ENCODE peak calls at places on chromosome 7, in seven cellular contexts. One of them, this sample, is unnamed.

GRCh38 chr7:106178593-106179134 is 66.6 kb upstream of the SYPL1 start:
- DNase-seq in midbrain: no peak
- DNase-seq in stimulated activated CD4-positive, alpha-beta T cell treated with anti-CD3 and anti-CD28 coated beads, Interleukin-15, amount 100 ng/mL, for 24 hours: no peak
- DNase-seq in RPMI7951: peak
- DNase-seq in cardiac fibroblast: peak
- DNase-seq in fibroblast of the aortic adventitia: peak
- DNase-seq in fibroblast of lung: peak
- DNase-seq in this sample: peak

GRCh38 chr7:27182861-27183681 is 2.0 kb downstream of the HOXA11 start:
- DNase-seq in stimulated activated CD4-positive, alpha-beta T cell treated with anti-CD3 and anti-CD28 coated beads, Interleukin-15, amount 100 ng/mL, for 24 hours: peak
- DNase-seq in RPMI7951: no peak
- DNase-seq in fibroblast of the aortic adventitia: no peak
- DNase-seq in midbrain: no peak
- DNase-seq in cardiac fibroblast: no peak
- DNase-seq in fibroblast of lung: no peak
- DNase-seq in this sample: no peak

GRCh38 chr7:71976670-71977069 is 435.5 kb downstream of the CALN1 start:
- DNase-seq in cardiac fibroblast: no peak
- DNase-seq in fibroblast of lung: no peak
- DNase-seq in RPMI7951: no peak
- DNase-seq in fibroblast of the aortic adventitia: no peak
- DNase-seq in stimulated activated CD4-positive, alpha-beta T cell treated with anti-CD3 and anti-CD28 coated beads, Interleukin-15, amount 100 ng/mL, for 24 hours: peak
- DNase-seq in midbrain: no peak
- DNase-seq in this sample: no peak

GRCh38 chr7:8082762-8083161 is 114.2 kb downstream of the GLCCI1 start:
- DNase-seq in midbrain: no peak
- DNase-seq in stimulated activated CD4-positive, alpha-beta T cell treated with anti-CD3 and anti-CD28 coated beads, Interleukin-15, amount 100 ng/mL, for 24 hours: no peak
- DNase-seq in cardiac fibroblast: no peak
- DNase-seq in RPMI7951: no peak
- DNase-seq in fibroblast of the aortic adventitia: no peak
- DNase-seq in fibroblast of lung: no peak
- DNase-seq in this sample: no peak

GRCh38 chr7:131293018-131293417 is 34.7 kb upstream of the MKLN1 start:
- DNase-seq in fibroblast of lung: peak
- DNase-seq in fibroblast of the aortic adventitia: peak
- DNase-seq in cardiac fibroblast: peak
- DNase-seq in midbrain: no peak
- DNase-seq in RPMI7951: peak
- DNase-seq in stimulated activated CD4-positive, alpha-beta T cell treated with anti-CD3 and anti-CD28 coated beads, Interleukin-15, amount 100 ng/mL, for 24 hours: no peak
- DNase-seq in this sample: peak

GRCh38 chr7:78434281-78434680 is 635.7 kb downstream of the PHTF2 start:
- DNase-seq in fibroblast of the aortic adventitia: no peak
- DNase-seq in cardiac fibroblast: no peak
- DNase-seq in RPMI7951: no peak
- DNase-seq in fibroblast of lung: no peak
- DNase-seq in midbrain: no peak
- DNase-seq in stimulated activated CD4-positive, alpha-beta T cell treated with anti-CD3 and anti-CD28 coated beads, Interleukin-15, amount 100 ng/mL, for 24 hours: no peak
- DNase-seq in this sample: no peak

GRCh38 chr7:92402920-92403759 is 44.1 kb upstream of the GATAD1 start:
- DNase-seq in RPMI7951: no peak
- DNase-seq in cardiac fibroblast: peak
- DNase-seq in stimulated activated CD4-positive, alpha-beta T cell treated with anti-CD3 and anti-CD28 coated beads, Interleukin-15, amount 100 ng/mL, for 24 hours: no peak
- DNase-seq in midbrain: no peak
- DNase-seq in fibroblast of the aortic adventitia: peak
- DNase-seq in fibroblast of lung: peak
- DNase-seq in this sample: peak

GRCh38 chr7:4733936-4734528 is 41.4 kb upstream of the AP5Z1 start:
- DNase-seq in midbrain: no peak
- DNase-seq in fibroblast of the aortic adventitia: no peak
- DNase-seq in fibroblast of lung: peak
- DNase-seq in cardiac fibroblast: no peak
- DNase-seq in RPMI7951: no peak
- DNase-seq in stimulated activated CD4-positive, alpha-beta T cell treated with anti-CD3 and anti-CD28 coated beads, Interleukin-15, amount 100 ng/mL, for 24 hours: no peak
- DNase-seq in this sample: no peak

GRCh38 chr7:110803602-110804143 is 287.3 kb upstream of the LRRN3 start:
- DNase-seq in midbrain: no peak
- DNase-seq in stimulated activated CD4-positive, alpha-beta T cell treated with anti-CD3 and anti-CD28 coated beads, Interleukin-15, amount 100 ng/mL, for 24 hours: no peak
- DNase-seq in fibroblast of the aortic adventitia: no peak
- DNase-seq in fibroblast of lung: no peak
- DNase-seq in cardiac fibroblast: no peak
- DNase-seq in RPMI7951: no peak
- DNase-seq in this sample: no peak

GRCh38 chr7:120760050-120760449 is 97.9 kb downstream of the TSPAN12 start:
- DNase-seq in stimulated activated CD4-positive, alpha-beta T cell treated with anti-CD3 and anti-CD28 coated beads, Interleukin-15, amount 100 ng/mL, for 24 hours: no peak
- DNase-seq in RPMI7951: no peak
- DNase-seq in fibroblast of lung: no peak
- DNase-seq in midbrain: no peak
- DNase-seq in fibroblast of the aortic adventitia: no peak
- DNase-seq in cardiac fibroblast: no peak
- DNase-seq in this sample: no peak

GRCh38 chr7:12220321-12221046 is 9.4 kb downstream of the TMEM106B start:
- DNase-seq in fibroblast of lung: peak
- DNase-seq in stimulated activated CD4-positive, alpha-beta T cell treated with anti-CD3 and anti-CD28 coated beads, Interleukin-15, amount 100 ng/mL, for 24 hours: no peak
- DNase-seq in fibroblast of the aortic adventitia: peak
- DNase-seq in RPMI7951: no peak
- DNase-seq in midbrain: no peak
- DNase-seq in cardiac fibroblast: peak
- DNase-seq in this sample: no peak

GRCh38 chr7:82442492-82443043 is 1.0 kb downstream of the CACNA2D1 start:
- DNase-seq in RPMI7951: no peak
- DNase-seq in stimulated activated CD4-positive, alpha-beta T cell treated with anti-CD3 and anti-CD28 coated beads, Interleukin-15, amount 100 ng/mL, for 24 hours: peak
- DNase-seq in midbrain: no peak
- DNase-seq in cardiac fibroblast: peak
- DNase-seq in fibroblast of the aortic adventitia: peak
- DNase-seq in fibroblast of lung: peak
- DNase-seq in this sample: peak

GRCh38 chr7:3301831-3302618 is 973 bp downstream of the SDK1 start:
- DNase-seq in cardiac fibroblast: peak
- DNase-seq in fibroblast of the aortic adventitia: peak
- DNase-seq in RPMI7951: peak
- DNase-seq in midbrain: peak
- DNase-seq in fibroblast of lung: peak
- DNase-seq in stimulated activated CD4-positive, alpha-beta T cell treated with anti-CD3 and anti-CD28 coated beads, Interleukin-15, amount 100 ng/mL, for 24 hours: peak
- DNase-seq in this sample: peak

GRCh38 chr7:75849573-75849972 is 29.3 kb upstream of the RHBDD2 start:
- DNase-seq in RPMI7951: no peak
- DNase-seq in cardiac fibroblast: no peak
- DNase-seq in fibroblast of lung: no peak
- DNase-seq in midbrain: no peak
- DNase-seq in stimulated activated CD4-positive, alpha-beta T cell treated with anti-CD3 and anti-CD28 coated beads, Interleukin-15, amount 100 ng/mL, for 24 hours: no peak
- DNase-seq in fibroblast of the aortic adventitia: no peak
- DNase-seq in this sample: no peak

GRCh38 chr7:11297764-11298163 is 324.1 kb downstream of the PHF14 start:
- DNase-seq in fibroblast of lung: peak
- DNase-seq in RPMI7951: no peak
- DNase-seq in midbrain: no peak
- DNase-seq in stimulated activated CD4-positive, alpha-beta T cell treated with anti-CD3 and anti-CD28 coated beads, Interleukin-15, amount 100 ng/mL, for 24 hours: no peak
- DNase-seq in fibroblast of the aortic adventitia: peak
- DNase-seq in cardiac fibroblast: no peak
- DNase-seq in this sample: no peak

GRCh38 chr7:115145512-115145911 is 223.6 kb downstream of the MDFIC start:
- DNase-seq in fibroblast of lung: peak
- DNase-seq in fibroblast of the aortic adventitia: peak
- DNase-seq in stimulated activated CD4-positive, alpha-beta T cell treated with anti-CD3 and anti-CD28 coated beads, Interleukin-15, amount 100 ng/mL, for 24 hours: no peak
- DNase-seq in RPMI7951: no peak
- DNase-seq in cardiac fibroblast: peak
- DNase-seq in midbrain: no peak
- DNase-seq in this sample: peak

GRCh38 chr7:75945297-75946168 is 30.6 kb downstream of the POR start:
- DNase-seq in midbrain: no peak
- DNase-seq in fibroblast of the aortic adventitia: peak
- DNase-seq in fibroblast of lung: peak
- DNase-seq in cardiac fibroblast: peak
- DNase-seq in stimulated activated CD4-positive, alpha-beta T cell treated with anti-CD3 and anti-CD28 coated beads, Interleukin-15, amount 100 ng/mL, for 24 hours: no peak
- DNase-seq in RPMI7951: peak
- DNase-seq in this sample: peak

GRCh38 chr7:75905785-75906604 is 9.0 kb upstream of the POR start:
- DNase-seq in fibroblast of the aortic adventitia: peak
- DNase-seq in RPMI7951: peak
- DNase-seq in midbrain: peak
- DNase-seq in stimulated activated CD4-positive, alpha-beta T cell treated with anti-CD3 and anti-CD28 coated beads, Interleukin-15, amount 100 ng/mL, for 24 hours: no peak
- DNase-seq in fibroblast of lung: peak
- DNase-seq in cardiac fibroblast: peak
- DNase-seq in this sample: peak

GRCh38 chr7:39314869-39315268 is 251.3 kb upstream of the YAE1 start:
- DNase-seq in cardiac fibroblast: no peak
- DNase-seq in midbrain: no peak
- DNase-seq in fibroblast of the aortic adventitia: no peak
- DNase-seq in RPMI7951: no peak
- DNase-seq in fibroblast of lung: no peak
- DNase-seq in stimulated activated CD4-positive, alpha-beta T cell treated with anti-CD3 and anti-CD28 coated beads, Interleukin-15, amount 100 ng/mL, for 24 hours: no peak
- DNase-seq in this sample: no peak

GRCh38 chr7:74203157-74203556 is 6.6 kb upstream of the LAT2 start:
- DNase-seq in fibroblast of the aortic adventitia: peak
- DNase-seq in stimulated activated CD4-positive, alpha-beta T cell treated with anti-CD3 and anti-CD28 coated beads, Interleukin-15, amount 100 ng/mL, for 24 hours: no peak
- DNase-seq in cardiac fibroblast: peak
- DNase-seq in midbrain: peak
- DNase-seq in RPMI7951: peak
- DNase-seq in fibroblast of lung: peak
- DNase-seq in this sample: peak